ENCODE peak calls at places on chromosomes 16 and 17, in ten cellular contexts. J is HTR-8/SVneo, A is non-pigmented ciliary epithelial cell, F is lung, D is GM18507, P is B cell, B is hypothalamus, Q is mammary epithelial cell, G is endothelial cell, K is MCF 10A. N is an unnamed sample.

GRCh38 chr17:80104321-80104955 is 3.1 kb downstream of the GAA start:
- DNase-seq in J (no peak), A (no peak), F (no peak), D (no peak), P (no peak), B (no peak), Q (peak; percentile 14), G (no peak), K (no peak), N (no peak)

GRCh38 chr17:28891201-28891600 is 6.3 kb downstream of the FLOT2 start:
- DNase-seq in J (no peak), A (no peak), F (no peak), D (no peak), P (no peak), B (no peak), Q (no peak), G (no peak), K (no peak), N (no peak)

GRCh38 chr16:65538945-65539344 is 417.1 kb upstream of the CDH11 start:
- DNase-seq in J (no peak), A (no peak), F (no peak), D (no peak), P (no peak), B (no peak), Q (no peak), G (no peak), K (no peak), N (no peak)

GRCh38 chr17:58339775-58340622 is 11.4 kb upstream of the TSPOAP1 start:
- DNase-seq in J (no peak), A (no peak), F (no peak), D (no peak), P (no peak), B (no peak), Q (no peak), G (no peak), K (no peak), N (no peak)

GRCh38 chr17:83160443-83161297 is 81.3 kb downstream of the METRNL start:
- DNase-seq in J (no peak), A (no peak), F (peak; percentile 16), D (no peak), P (no peak), B (no peak), Q (no peak), G (no peak), K (no peak), N (no peak)

GRCh38 chr17:50274142-50274944 is at the start of gene TMEM92:
- DNase-seq in J (no peak), A (no peak), F (peak; percentile 79), D (no peak), P (no peak), B (no peak), Q (no peak), G (peak; percentile 80), K (peak; percentile 86), N (no peak)

GRCh38 chr16:59198487-59198886 is 464.4 kb upstream of the GOT2 start:
- DNase-seq in J (no peak), A (no peak), F (no peak), D (no peak), P (no peak), B (no peak), Q (no peak), G (no peak), K (no peak), N (no peak)

GRCh38 chr17:50956750-50957523 is 90.8 kb upstream of the TOB1 start:
- DNase-seq in J (peak; percentile 72), A (no peak), F (peak; percentile 58), D (peak; percentile 52), P (peak; percentile 67), B (peak; percentile 47), Q (peak; percentile 39), G (peak; percentile 61), K (peak; percentile 72), N (no peak)

GRCh38 chr17:44610331-44610730 is 45.9 kb upstream of the MEIOC start:
- DNase-seq in J (no peak), A (no peak), F (no peak), D (no peak), P (no peak), B (no peak), Q (no peak), G (no peak), K (no peak), N (no peak)

GRCh38 chr17:16215002-16215272 is 397 bp downstream of the NCOR1 start:
- DNase-seq in J (peak; percentile 54), A (no peak), F (peak; percentile 62), D (no peak), P (peak; percentile 44), B (peak; percentile 78), Q (no peak), G (peak; percentile 63), K (no peak), N (no peak)

GRCh38 chr16:5905935-5906334 is 808.3 kb upstream of the EEF2KMT start:
- DNase-seq in J (no peak), A (no peak), F (no peak), D (no peak), P (no peak), B (no peak), Q (peak; percentile 91), G (no peak), K (no peak), N (no peak)

GRCh38 chr16:87325480-87325879 is 8.3 kb upstream of the C16orf95 start:
- DNase-seq in J (no peak), A (no peak), F (no peak), D (no peak), P (no peak), B (no peak), Q (peak; percentile 8), G (no peak), K (no peak), N (no peak)

GRCh38 chr17:83073389-83074063 is 5.9 kb upstream of the METRNL start:
- DNase-seq in J (no peak), A (no peak), F (no peak), D (no peak), P (no peak), B (no peak), Q (peak; percentile 76), G (no peak), K (peak; percentile 70), N (no peak)

GRCh38 chr16:11361751-11362742 is 16.8 kb downstream of the RMI2 start:
- DNase-seq in J (no peak), A (no peak), F (no peak), D (no peak), P (peak; percentile 54), B (no peak), Q (no peak), G (peak; percentile 24), K (no peak), N (no peak)

GRCh38 chr16:74186589-74186988 is 110.0 kb upstream of the PSMD7 start:
- DNase-seq in J (no peak), A (peak; percentile 27), F (no peak), D (no peak), P (no peak), B (no peak), Q (no peak), G (no peak), K (no peak), N (no peak)

GRCh38 chr16:27235055-27235937 is 32.0 kb downstream of the KDM8 start:
- DNase-seq in J (peak; percentile 75), A (no peak), F (peak; percentile 81), D (no peak), P (peak; percentile 66), B (peak; percentile 69), Q (peak; percentile 78), G (peak; percentile 43), K (peak; percentile 84), N (no peak)

GRCh38 chr17:7853693-7854043 is 1.2 kb upstream of the TMEM88 start:
- DNase-seq in J (no peak), A (no peak), F (no peak), D (no peak), P (peak; percentile 13), B (no peak), Q (no peak), G (no peak), K (no peak), N (no peak)

GRCh38 chr16:25051446-25052160 is 36.4 kb upstream of the ARHGAP17 start:
- DNase-seq in J (no peak), A (no peak), F (no peak), D (no peak), P (no peak), B (no peak), Q (peak; percentile 68), G (no peak), K (no peak), N (no peak)

GRCh38 chr16:86029131-86029741 is 130.3 kb downstream of the IRF8 start:
- DNase-seq in J (no peak), A (no peak), F (no peak), D (no peak), P (no peak), B (peak; percentile 59), Q (no peak), G (no peak), K (no peak), N (no peak)

GRCh38 chr16:14289692-14290340 is 218.7 kb downstream of the MRTFB start:
- DNase-seq in J (no peak), A (no peak), F (no peak), D (no peak), P (no peak), B (no peak), Q (no peak), G (no peak), K (peak; percentile 40), N (no peak)

N was measured in cortex of kidney.